ENCODE peak calls at places on chromosomes 3 and 15, in four cellular contexts. One of them, this sample, is unnamed.

GRCh38 chr3:53938645-53939044 is 47.0 kb upstream of the SELENOK start:
- DNase-seq in fibroblast of pulmonary artery: peak; percentile 75
- DNase-seq in psoas muscle: no peak
- DNase-seq in PC-3: peak; percentile 69
- DNase-seq in this sample: peak; percentile 59

GRCh38 chr3:178195824-178196223 is 340.4 kb upstream of the KCNMB2 start:
- DNase-seq in psoas muscle: no peak
- DNase-seq in PC-3: peak; percentile 51
- DNase-seq in fibroblast of pulmonary artery: peak; percentile 52
- DNase-seq in this sample: peak; percentile 80

GRCh38 chr15:85785887-85786777 is 8.6 kb downstream of the KLHL25 start:
- DNase-seq in fibroblast of pulmonary artery: no peak
- DNase-seq in PC-3: peak; percentile 85
- DNase-seq in psoas muscle: peak; percentile 82
- DNase-seq in this sample: peak; percentile 77

GRCh38 chr3:11436775-11437174 is 164.6 kb downstream of the ATG7 start:
- DNase-seq in psoas muscle: no peak
- DNase-seq in fibroblast of pulmonary artery: peak; percentile 6
- DNase-seq in PC-3: no peak
- DNase-seq in this sample: no peak

GRCh38 chr3:129305592-129306091 is 27.0 kb downstream of the HMCES start:
- DNase-seq in fibroblast of pulmonary artery: peak; percentile 93
- DNase-seq in psoas muscle: peak; percentile 85
- DNase-seq in PC-3: no peak
- DNase-seq in this sample: peak; percentile 92

GRCh38 chr15:70923311-70924080 is 30.9 kb downstream of the LRRC49 start:
- DNase-seq in PC-3: no peak
- DNase-seq in psoas muscle: no peak
- DNase-seq in fibroblast of pulmonary artery: peak; percentile 77
- DNase-seq in this sample: no peak

GRCh38 chr15:83206971-83207621 is 527 bp downstream of the HDGFL3 start:
- DNase-seq in fibroblast of pulmonary artery: peak; percentile 27
- DNase-seq in psoas muscle: peak; percentile 66
- DNase-seq in PC-3: peak; percentile 25
- DNase-seq in this sample: peak; percentile 43

GRCh38 chr3:126439968-126440708 is 35.6 kb downstream of the ZXDC start:
- DNase-seq in psoas muscle: no peak
- DNase-seq in PC-3: no peak
- DNase-seq in fibroblast of pulmonary artery: no peak
- DNase-seq in this sample: no peak

GRCh38 chr3:56942523-56942922 is 117.9 kb upstream of the SPATA12 start:
- DNase-seq in fibroblast of pulmonary artery: no peak
- DNase-seq in PC-3: no peak
- DNase-seq in psoas muscle: no peak
- DNase-seq in this sample: no peak

GRCh38 chr15:101455291-101455916 is 34.1 kb downstream of the PCSK6 start:
- DNase-seq in psoas muscle: peak; percentile 81
- DNase-seq in PC-3: no peak
- DNase-seq in fibroblast of pulmonary artery: no peak
- DNase-seq in this sample: no peak

GRCh38 chr3:136078421-136079364 is 113.2 kb downstream of the PPP2R3A start:
- DNase-seq in psoas muscle: no peak
- DNase-seq in PC-3: peak; percentile 41
- DNase-seq in fibroblast of pulmonary artery: peak; percentile 60
- DNase-seq in this sample: peak; percentile 38

GRCh38 chr3:36525115-36525711 is 144.9 kb downstream of the STAC start:
- DNase-seq in psoas muscle: no peak
- DNase-seq in PC-3: peak; percentile 80
- DNase-seq in fibroblast of pulmonary artery: peak; percentile 67
- DNase-seq in this sample: peak; percentile 70

GRCh38 chr15:100987143-100987542 is 68.0 kb downstream of the LRRK1 start:
- DNase-seq in psoas muscle: no peak
- DNase-seq in PC-3: no peak
- DNase-seq in fibroblast of pulmonary artery: peak; percentile 37
- DNase-seq in this sample: no peak

GRCh38 chr15:32659340-32659831 is 17.9 kb downstream of the SCG5 start:
- DNase-seq in psoas muscle: peak; percentile 56
- DNase-seq in PC-3: peak; percentile 91
- DNase-seq in fibroblast of pulmonary artery: no peak
- DNase-seq in this sample: peak; percentile 97

GRCh38 chr3:278300-279064 is 81.9 kb downstream of the CHL1 start:
- DNase-seq in fibroblast of pulmonary artery: no peak
- DNase-seq in psoas muscle: peak; percentile 54
- DNase-seq in PC-3: no peak
- DNase-seq in this sample: no peak

GRCh38 chr3:40124918-40125317 is 184.6 kb upstream of the EIF1B start:
- DNase-seq in fibroblast of pulmonary artery: no peak
- DNase-seq in psoas muscle: no peak
- DNase-seq in PC-3: no peak
- DNase-seq in this sample: no peak

GRCh38 chr3:148221303-148221702 is 476.4 kb upstream of the AGTR1 start:
- DNase-seq in fibroblast of pulmonary artery: no peak
- DNase-seq in psoas muscle: no peak
- DNase-seq in PC-3: no peak
- DNase-seq in this sample: no peak

GRCh38 chr3:124772081-124772831 is 42.0 kb downstream of the UMPS start:
- DNase-seq in PC-3: no peak
- DNase-seq in fibroblast of pulmonary artery: peak; percentile 74
- DNase-seq in psoas muscle: peak; percentile 68
- DNase-seq in this sample: no peak

GRCh38 chr15:77852241-77853007 is 219.7 kb upstream of the LINGO1 start:
- DNase-seq in PC-3: no peak
- DNase-seq in fibroblast of pulmonary artery: no peak
- DNase-seq in psoas muscle: peak; percentile 32
- DNase-seq in this sample: no peak

GRCh38 chr3:153173758-153174516 is 11.9 kb downstream of the RAP2B start:
- DNase-seq in psoas muscle: no peak
- DNase-seq in PC-3: peak; percentile 52
- DNase-seq in fibroblast of pulmonary artery: peak; percentile 37
- DNase-seq in this sample: peak; percentile 60

GRCh38 chr3:101243285-101244211 is 76.8 kb downstream of the IMPG2 start:
- DNase-seq in PC-3: no peak
- DNase-seq in psoas muscle: no peak
- DNase-seq in fibroblast of pulmonary artery: no peak
- DNase-seq in this sample: no peak

GRCh38 chr15:65334586-65335231 is 30.2 kb downstream of the RNU5B-1 start:
- DNase-seq in fibroblast of pulmonary artery: no peak
- DNase-seq in psoas muscle: peak; percentile 40
- DNase-seq in PC-3: no peak
- DNase-seq in this sample: no peak

GRCh38 chr3:185397676-185398075 is 34.7 kb downstream of the MAP3K13 start:
- DNase-seq in PC-3: no peak
- DNase-seq in psoas muscle: no peak
- DNase-seq in fibroblast of pulmonary artery: no peak
- DNase-seq in this sample: no peak

GRCh38 chr3:139491027-139491700 is 14.8 kb upstream of the RBP2 start:
- DNase-seq in PC-3: peak; percentile 1
- DNase-seq in fibroblast of pulmonary artery: no peak
- DNase-seq in psoas muscle: no peak
- DNase-seq in this sample: peak; percentile 56

GRCh38 chr3:166606988-166607387 is 769.8 kb upstream of the BCHE start:
- DNase-seq in PC-3: no peak
- DNase-seq in psoas muscle: no peak
- DNase-seq in fibroblast of pulmonary artery: no peak
- DNase-seq in this sample: no peak

GRCh38 chr3:50264389-50264963 is 4.5 kb upstream of the SEMA3B start:
- DNase-seq in psoas muscle: peak; percentile 82
- DNase-seq in fibroblast of pulmonary artery: peak; percentile 86
- DNase-seq in PC-3: peak; percentile 74
- DNase-seq in this sample: peak; percentile 81

GRCh38 chr15:67945951-67946700 is 106.3 kb upstream of the RNU6-1 start:
- DNase-seq in psoas muscle: no peak
- DNase-seq in PC-3: peak; percentile 63
- DNase-seq in fibroblast of pulmonary artery: peak; percentile 50
- DNase-seq in this sample: peak; percentile 64

GRCh38 chr15:85750319-85750806 is 44.4 kb downstream of the KLHL25 start:
- DNase-seq in psoas muscle: peak; percentile 84
- DNase-seq in fibroblast of pulmonary artery: peak; percentile 70
- DNase-seq in PC-3: no peak
- DNase-seq in this sample: no peak

GRCh38 chr15:68666120-68666811 is 87.5 kb downstream of the CORO2B start:
- DNase-seq in fibroblast of pulmonary artery: no peak
- DNase-seq in PC-3: no peak
- DNase-seq in psoas muscle: no peak
- DNase-seq in this sample: no peak

GRCh38 chr3:172317984-172318383 is 130.3 kb downstream of the GHSR start:
- DNase-seq in PC-3: peak; percentile 89
- DNase-seq in fibroblast of pulmonary artery: peak; percentile 94
- DNase-seq in psoas muscle: peak; percentile 75
- DNase-seq in this sample: peak; percentile 84

GRCh38 chr15:52288051-52288942 is 7.3 kb downstream of the MYO5C start:
- DNase-seq in psoas muscle: no peak
- DNase-seq in PC-3: peak; percentile 93
- DNase-seq in fibroblast of pulmonary artery: peak; percentile 11
- DNase-seq in this sample: peak; percentile 97

GRCh38 chr15:101394654-101395053 is 94.9 kb downstream of the PCSK6 start:
- DNase-seq in PC-3: no peak
- DNase-seq in fibroblast of pulmonary artery: no peak
- DNase-seq in psoas muscle: no peak
- DNase-seq in this sample: no peak

GRCh38 chr3:133490468-133491351 is 82.8 kb upstream of the CDV3 start:
- DNase-seq in fibroblast of pulmonary artery: no peak
- DNase-seq in PC-3: peak; percentile 2
- DNase-seq in psoas muscle: no peak
- DNase-seq in this sample: no peak

GRCh38 chr3:104436536-104436935 is 930.2 kb upstream of the ALCAM start:
- DNase-seq in PC-3: no peak
- DNase-seq in psoas muscle: no peak
- DNase-seq in fibroblast of pulmonary artery: no peak
- DNase-seq in this sample: no peak

GRCh38 chr15:74208901-74209559 is 6.4 kb upstream of the STRA6 start:
- DNase-seq in PC-3: peak; percentile 27
- DNase-seq in fibroblast of pulmonary artery: peak; percentile 45
- DNase-seq in psoas muscle: no peak
- DNase-seq in this sample: no peak
- H3K4me3 ChIP-seq in PC-3: no peak overlapping the region
- H3K4me3 ChIP-seq in fibroblast of pulmonary artery: no peak overlapping the region
- H3K4me3 ChIP-seq in psoas muscle: no peak overlapping the region
- H3K4me3 ChIP-seq in this sample: no peak overlapping the region

DNA sequence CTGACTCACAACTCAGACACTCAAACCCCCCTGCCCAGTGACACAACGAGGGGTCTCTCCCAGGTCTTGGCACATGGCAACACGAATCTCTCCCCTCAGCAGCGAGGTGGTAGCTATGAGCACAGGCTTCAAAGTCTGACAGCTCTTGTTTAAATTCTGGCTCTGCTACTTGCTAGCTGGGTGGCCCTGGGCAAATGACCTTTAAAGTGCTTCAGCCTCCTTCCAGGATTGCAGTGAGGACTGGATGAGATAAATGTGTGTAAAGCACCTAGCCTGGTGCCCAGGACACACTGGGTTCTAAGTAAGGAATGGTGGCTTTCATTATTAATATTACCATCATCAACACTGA is 23.2 kb upstream of the ANPEP start:
- DNase-seq in PC-3: no peak
- DNase-seq in fibroblast of pulmonary artery: no peak
- DNase-seq in psoas muscle: no peak
- DNase-seq in this sample: no peak
- TF ChIP-seq CTCF in PC-3: no peak
- TF ChIP-seq CTCF in fibroblast of pulmonary artery: no peak
- TF ChIP-seq CTCF in psoas muscle: no peak
- TF ChIP-seq CTCF in this sample: no peak

GRCh38 chr15:74431116-74431515 is 2.6 kb downstream of the SEMA7A start:
- DNase-seq in psoas muscle: no peak
- DNase-seq in fibroblast of pulmonary artery: no peak
- DNase-seq in PC-3: no peak
- DNase-seq in this sample: no peak
- H3K4me3 ChIP-seq in psoas muscle: no peak overlapping the region
- H3K4me3 ChIP-seq in fibroblast of pulmonary artery: no peak overlapping the region
- H3K4me3 ChIP-seq in PC-3: peak overlapping the region; percentile 94
- H3K4me3 ChIP-seq in this sample: no peak overlapping the region

DNA sequence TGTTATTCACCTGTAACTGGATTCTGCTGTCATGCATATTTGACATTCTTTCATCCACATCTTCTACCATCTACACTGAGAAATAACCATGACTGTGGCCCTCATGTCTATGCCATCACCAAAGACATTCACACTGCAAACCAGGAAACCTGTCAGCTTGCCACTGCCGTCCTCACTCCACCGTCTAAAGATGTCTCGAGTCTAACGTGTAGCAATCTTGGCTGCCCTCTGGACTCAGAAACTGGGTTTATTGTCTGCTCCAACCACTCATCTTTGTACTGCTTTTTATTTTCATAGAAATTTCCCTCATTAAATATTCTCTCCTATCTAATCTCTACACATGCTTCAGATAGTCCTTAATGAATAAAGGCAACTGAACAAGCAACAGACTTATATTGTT is 57.1 kb downstream of the CRYGS start:
- DNase-seq in fibroblast of pulmonary artery: no peak
- DNase-seq in psoas muscle: no peak
- DNase-seq in PC-3: no peak
- DNase-seq in this sample: no peak
- TF ChIP-seq CTCF in fibroblast of pulmonary artery: no peak
- TF ChIP-seq CTCF in psoas muscle: no peak
- TF ChIP-seq CTCF in PC-3: no peak
- TF ChIP-seq CTCF in this sample: no peak